ENCODE peak calls at places on chromosomes 16 and 17, in four cellular contexts. S, R, G and U are unnamed samples.

GRCh38 chr17:77840156-77840555 is 118.3 kb upstream of the TNRC6C start:
- DNase-seq in S (no peak), R (no peak), G (no peak), U (no peak)

GRCh38 chr16:51465026-51465425 is 314.0 kb upstream of the SALL1 start:
- DNase-seq in S (no peak), R (no peak), G (no peak), U (no peak)

GRCh38 chr17:64118452-64118979 is 11.4 kb downstream of the ERN1 start:
- DNase-seq in S (peak), R (no peak), G (peak), U (peak)

GRCh38 chr16:525520-526180 is 1.9 kb upstream of the CAPN15 start:
- DNase-seq in S (no peak), R (peak), G (no peak), U (peak)

GRCh38 chr16:66553223-66553622 is 847 bp downstream of the CKLF start:
- DNase-seq in S (no peak), R (peak), G (no peak), U (no peak)

GRCh38 chr16:61814716-61815347 is 221.4 kb downstream of the CDH8 start:
- DNase-seq in S (no peak), R (no peak), G (no peak), U (no peak)

GRCh38 chr16:11627822-11628457 is 40.3 kb upstream of the SNN start:
- DNase-seq in S (no peak), R (no peak), G (no peak), U (no peak)

GRCh38 chr16:74450967-74451760 is 29.9 kb upstream of the CLEC18B start:
- DNase-seq in S (no peak), R (no peak), G (no peak), U (no peak)

GRCh38 chr17:28041844-28042656 is 427 bp upstream of the NLK start:
- DNase-seq in S (no peak), R (no peak), G (no peak), U (peak)

GRCh38 chr16:82368041-82368440 is 198.0 kb upstream of the MPHOSPH6 start:
- DNase-seq in S (no peak), R (no peak), G (peak), U (peak)

GRCh38 chr16:89502319-89502843 is 5.8 kb upstream of the SPG7 start:
- DNase-seq in S (no peak), R (no peak), G (no peak), U (no peak)

GRCh38 chr17:2929881-2930533 is 133.4 kb downstream of the OR1D5 start:
- DNase-seq in S (no peak), R (no peak), G (peak), U (no peak)

GRCh38 chr17:42387221-42387657 is 1.0 kb downstream of the STAT3 start:
- DNase-seq in S (no peak), R (peak), G (no peak), U (peak)

GRCh38 chr17:6458416-6458950 is 14.2 kb downstream of the PIMREG start:
- DNase-seq in S (no peak), R (no peak), G (no peak), U (no peak)
- H3K27ac ChIP-seq in S (no peak), R (no peak), G (no peak), U (no peak)

GRCh38 chr17:76199466-76199865 is 40.8 kb downstream of the RNF157 start:
- DNase-seq in S (no peak), R (peak), G (no peak), U (no peak)
- H3K27ac ChIP-seq in S (no peak), R (peak), G (no peak), U (no peak)

DNA sequence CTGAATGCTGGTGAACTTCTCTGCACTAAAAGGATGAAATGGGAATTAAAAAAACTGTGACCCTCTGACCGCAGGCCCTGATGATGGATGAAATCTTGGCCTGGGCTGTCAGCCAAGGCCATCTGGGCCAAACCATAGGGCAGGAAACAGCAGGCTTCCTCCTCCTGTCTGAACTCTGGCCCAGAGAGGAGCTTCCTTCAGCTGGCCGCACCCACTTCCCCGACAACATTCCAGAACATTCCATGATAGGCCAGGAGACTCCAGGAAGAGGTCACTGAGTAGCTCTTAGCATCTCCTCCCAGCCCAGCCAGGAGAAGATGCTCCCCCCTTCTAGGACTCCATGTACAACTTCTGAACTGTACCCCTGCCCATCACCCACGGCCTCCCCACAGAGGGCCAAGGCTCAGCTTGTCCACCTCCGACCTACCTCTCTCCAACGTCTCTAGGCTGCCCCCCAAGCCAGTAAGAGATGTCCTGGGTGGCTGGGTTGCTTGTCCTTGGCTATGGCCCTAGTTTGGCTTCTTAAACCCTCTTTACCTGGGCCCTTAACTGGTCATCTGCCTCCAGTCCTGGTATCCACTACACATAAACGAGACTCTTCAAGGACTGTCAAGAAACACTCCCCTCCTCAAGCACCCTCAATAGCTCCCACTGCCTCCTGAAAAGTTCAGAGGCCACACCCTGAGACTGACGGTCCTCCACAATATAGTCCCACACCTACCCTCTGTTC is 1.7 kb downstream of the RPH3AL start:
- DNase-seq in S (peak), R (no peak), G (no peak), U (no peak)
- H3K27ac ChIP-seq in S (no peak), R (no peak), G (no peak), U (no peak)

GRCh38 chr16:15773964-15774363 is 82.9 kb downstream of the MYH11 start:
- DNase-seq in S (no peak), R (no peak), G (no peak), U (no peak)
- H3K27ac ChIP-seq in S (peak), R (no peak), G (no peak), U (no peak)

GRCh38 chr16:84647830-84648594 is at the start of gene KLHL36:
- DNase-seq in S (peak), R (peak), G (peak), U (no peak)

GRCh38 chr16:84643180-84643583 is 5.1 kb upstream of the KLHL36 start:
- DNase-seq in S (peak), R (no peak), G (no peak), U (peak)

GRCh38 chr16:84640145-84640544 is 8.2 kb upstream of the KLHL36 start:
- DNase-seq in S (no peak), R (no peak), G (no peak), U (no peak)

GRCh38 chr16:84641643-84642358 is 6.5 kb upstream of the KLHL36 start:
- DNase-seq in S (no peak), R (no peak), G (no peak), U (no peak)

DNA sequence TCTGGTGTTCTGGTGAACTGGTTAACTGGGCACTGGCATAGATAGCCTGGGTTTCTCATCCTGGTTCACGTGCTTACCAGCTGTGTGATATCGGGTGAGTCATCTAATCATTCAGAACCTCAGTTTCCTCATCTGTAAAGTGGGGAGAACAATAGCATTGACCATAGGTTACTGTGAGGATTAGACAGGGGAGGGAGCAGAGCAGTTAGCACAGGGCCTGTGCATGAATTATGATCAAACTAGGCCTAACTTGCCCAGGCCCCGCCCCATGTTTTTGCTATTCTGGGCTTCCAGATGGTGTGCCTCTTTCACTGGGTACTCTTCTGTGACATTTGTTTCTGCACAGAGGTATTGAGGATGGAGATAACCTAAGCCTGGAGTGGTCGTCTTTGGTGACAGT is 4.6 kb upstream of the KLHL36 start:
- DNase-seq in S (no peak), R (no peak), G (no peak), U (no peak)
- H3K27ac ChIP-seq in S (peak), R (no peak), G (no peak), U (peak)

DNA sequence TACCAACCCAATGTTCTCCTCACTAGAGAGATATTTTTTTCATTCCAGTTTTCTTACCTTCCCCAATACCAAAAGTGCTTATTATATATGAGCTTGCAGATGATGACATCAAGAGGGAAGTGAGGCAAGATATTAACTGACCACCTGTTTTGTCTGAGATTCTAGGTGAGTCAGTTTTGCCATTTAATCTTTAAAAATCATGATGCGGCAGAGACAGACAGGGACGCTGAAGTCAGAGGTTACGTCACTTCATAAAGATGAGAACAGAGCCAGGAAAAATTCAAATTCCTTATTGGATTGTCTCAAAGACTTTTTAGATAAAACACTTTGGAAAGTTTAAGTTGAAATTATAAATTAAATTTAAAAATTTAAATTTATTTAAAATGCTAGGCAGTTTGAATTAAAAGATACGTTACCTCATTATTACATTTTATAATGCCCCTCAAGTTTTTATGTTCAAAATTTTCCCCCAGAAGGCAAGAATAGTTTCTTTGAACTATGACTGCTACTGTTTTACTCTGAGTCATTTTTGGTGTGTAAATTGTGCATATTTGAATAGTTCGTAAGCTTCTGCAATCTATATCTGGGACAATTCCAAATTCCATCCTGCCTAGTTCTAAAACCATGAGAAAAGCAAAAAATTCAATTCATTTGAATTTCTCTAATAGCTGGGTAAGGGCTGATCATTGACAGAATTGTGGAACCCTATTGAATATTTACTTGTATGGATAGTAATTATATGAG is 839.6 kb upstream of the GOT2 start:
- DNase-seq in S (no peak), R (no peak), G (no peak), U (no peak)
- H3K27ac ChIP-seq in S (no peak), R (no peak), G (no peak), U (no peak)

DNA sequence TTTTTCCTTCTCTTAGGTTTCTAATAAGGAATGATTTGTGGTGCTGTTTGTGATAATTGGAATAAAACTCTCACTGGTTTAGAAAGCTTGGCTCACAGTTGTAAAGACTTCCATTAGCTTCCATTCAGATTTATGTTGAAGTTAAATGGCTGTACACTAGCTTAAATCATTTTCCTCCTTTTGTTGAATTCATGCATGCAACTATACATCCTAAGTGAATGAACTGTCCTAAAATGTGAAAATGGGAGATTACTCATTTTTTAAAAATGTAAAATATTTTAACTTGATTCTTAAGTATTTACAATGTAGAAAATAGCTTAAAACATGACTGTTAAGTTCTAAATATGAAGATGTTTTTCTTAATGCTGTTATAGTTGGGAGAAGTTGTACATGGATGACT is 15.2 kb downstream of the PRKCA start:
- DNase-seq in S (no peak), R (no peak), G (no peak), U (no peak)
- H3K27ac ChIP-seq in S (no peak), R (no peak), G (no peak), U (no peak)